ENCODE peak calls at places on chromosomes 7 and 10, in eight cellular contexts. E, T, C, R, A, O, W and Z are unnamed samples.

GRCh38 chr7:92763636-92764423 is 72.5 kb downstream of the CDK6 start:
- DNase-seq in R (peak), E (no peak), T (peak), W (no peak), C (no peak), O (no peak), A (no peak), Z (no peak)

GRCh38 chr10:637221-637620 is 52.2 kb downstream of the DIP2C start:
- DNase-seq in R (no peak), E (no peak), C (no peak), T (no peak), W (no peak), A (no peak), O (no peak), Z (no peak)

GRCh38 chr7:102991540-102992214 is 78.9 kb downstream of the LRRC17 start:
- DNase-seq in A (no peak), C (peak), E (peak), T (peak), W (no peak), O (no peak), R (peak), Z (no peak)

GRCh38 chr10:71045188-71045841 is 156.9 kb upstream of the PCBD1 start:
- DNase-seq in A (no peak), O (no peak), R (no peak), W (no peak), T (peak), C (peak), E (no peak), Z (peak)

GRCh38 chr7:85068796-85069195 is 118.1 kb downstream of the SEMA3D start:
- DNase-seq in T (peak), E (no peak), C (no peak), W (no peak), A (no peak), O (no peak), R (peak), Z (no peak)

GRCh38 chr10:73167557-73168485 is at the start of the genes ECD and FAM149B1:
- DNase-seq in O (peak), R (peak), T (peak), E (peak), A (peak), C (peak), W (peak), Z (peak)

GRCh38 chr10:75294518-75294865 is 58.7 kb upstream of the COMTD1 start:
- DNase-seq in C (no peak), A (no peak), O (no peak), E (no peak), R (peak), W (no peak), T (no peak), Z (no peak)

GRCh38 chr7:96321041-96321669 is 743 bp downstream of the SLC25A13 start:
- DNase-seq in R (peak), E (peak), C (peak), A (no peak), T (peak), W (no peak), O (no peak), Z (peak)

GRCh38 chr7:255721-256361 is 34.1 kb upstream of the FOXL3 start:
- DNase-seq in R (no peak), A (no peak), E (no peak), O (no peak), W (no peak), T (no peak), C (peak), Z (peak)

GRCh38 chr7:74051629-74052410 is 23.8 kb downstream of the ELN start:
- DNase-seq in E (no peak), W (no peak), T (peak), O (no peak), R (peak), C (peak), A (no peak), Z (peak)

GRCh38 chr7:127731431-127732080 is 79.6 kb downstream of the SND1 start:
- DNase-seq in C (no peak), T (no peak), A (no peak), R (no peak), W (no peak), E (no peak), O (no peak), Z (no peak)

GRCh38 chr7:155488483-155489127 is 30.7 kb downstream of the EN2 start:
- DNase-seq in R (no peak), O (no peak), T (no peak), W (no peak), A (no peak), C (peak), E (no peak), Z (no peak)

GRCh38 chr7:159127691-159128642 is 16.7 kb downstream of the VIPR2 start:
- DNase-seq in A (no peak), O (no peak), E (no peak), T (no peak), R (no peak), C (peak), W (no peak), Z (peak)

GRCh38 chr10:37754538-37755323 is 102.7 kb downstream of the ZNF248 start:
- DNase-seq in R (peak), W (no peak), O (no peak), C (no peak), T (peak), A (no peak), E (no peak), Z (no peak)

GRCh38 chr10:129888784-129889616 is 75.1 kb downstream of the EBF3 start:
- DNase-seq in R (peak), T (peak), A (peak), E (no peak), C (peak), W (peak), O (peak), Z (no peak)

GRCh38 chr10:87860156-87860795 is 3.1 kb downstream of the KLLN start:
- DNase-seq in W (peak), E (peak), R (peak), C (no peak), T (peak), O (no peak), A (peak), Z (no peak)

GRCh38 chr7:135877799-135878198 is 99.4 kb downstream of the MTPN start:
- DNase-seq in E (no peak), A (no peak), C (no peak), W (no peak), R (peak), T (no peak), O (no peak), Z (no peak)

GRCh38 chr10:42979181-42979580 is 97.7 kb upstream of the RET start:
- DNase-seq in C (peak), T (no peak), R (no peak), A (no peak), O (no peak), E (no peak), W (no peak), Z (no peak)

GRCh38 chr10:112624546-112625048 is 177.6 kb downstream of the VTI1A start:
- DNase-seq in T (peak), A (no peak), R (no peak), O (no peak), E (no peak), C (no peak), W (no peak), Z (no peak)

GRCh38 chr7:83337050-83337449 is 174.4 kb upstream of the PCLO start:
- DNase-seq in R (no peak), E (no peak), T (no peak), O (no peak), A (no peak), C (no peak), W (no peak), Z (no peak)

GRCh38 chr7:19713676-19714075 is 4.8 kb upstream of the POLR1F start:
- DNase-seq in O (peak), E (no peak), C (no peak), T (peak), A (peak), W (peak), R (peak), Z (no peak)